ENCODE peak calls at places on chromosomes 13 and 19, in seven cellular contexts. T is mesenchymal stem cell, E is breast epithelium, V is heart right ventricle, W is lower lobe of right lung, P is ascending aorta, U is transverse colon. H is an unnamed sample.

GRCh38 chr13:76764429-76764828 is 121.8 kb downstream of the KCTD12 start:
- DNase-seq in V (peak; percentile 32), P (peak; percentile 85), U (peak; percentile 16), W (peak; percentile 67), T (no peak), E (no peak), H (no peak)

GRCh38 chr19:47673426-47673825 is 39.8 kb upstream of the EHD2 start:
- DNase-seq in U (no peak), E (no peak), T (no peak), V (no peak), P (no peak), W (no peak), H (no peak)

GRCh38 chr19:11324079-11324661 is 15.3 kb downstream of the RAB3D start:
- DNase-seq in P (peak; percentile 88), E (peak; percentile 66), W (peak; percentile 89), U (peak; percentile 81), V (peak; percentile 63), T (peak; percentile 97), H (no peak)

GRCh38 chr19:36041831-36042230 is 9.2 kb upstream of the CLIP3 start:
- DNase-seq in P (no peak), V (no peak), W (no peak), E (no peak), U (no peak), T (peak; percentile 76), H (no peak)

GRCh38 chr13:23469901-23470525 is 36.5 kb upstream of the SACS start:
- DNase-seq in E (no peak), V (no peak), W (no peak), P (no peak), U (no peak), T (no peak), H (no peak)

GRCh38 chr19:35806597-35806996 is 6.0 kb downstream of the PRODH2 start:
- DNase-seq in W (no peak), V (no peak), P (no peak), T (no peak), E (no peak), U (no peak), H (no peak)

GRCh38 chr19:51467864-51468544 is 9.8 kb upstream of the SIGLEC8 start:
- DNase-seq in U (no peak), P (peak; percentile 50), W (no peak), E (peak; percentile 38), T (no peak), V (no peak), H (no peak)

GRCh38 chr13:48975926-48976676 is 389 bp downstream of the FNDC3A start:
- DNase-seq in P (peak; percentile 90), W (peak; percentile 91), T (peak; percentile 89), V (peak; percentile 85), U (peak; percentile 86), E (peak; percentile 69), H (peak; percentile 95)

GRCh38 chr19:13978721-13979191 is 26.4 kb downstream of the DCAF15 start:
- DNase-seq in E (no peak), T (peak; percentile 28), V (no peak), U (no peak), P (no peak), W (no peak), H (no peak)

GRCh38 chr19:35442091-35442490 is 6.0 kb upstream of the FFAR2 start:
- DNase-seq in W (peak; percentile 90), E (no peak), T (peak; percentile 31), U (no peak), P (peak; percentile 76), V (no peak), H (no peak)

GRCh38 chr13:110775576-110775975 is 62.1 kb downstream of the ING1 start:
- DNase-seq in W (no peak), T (no peak), P (no peak), V (no peak), U (no peak), E (no peak), H (peak; percentile 45)

GRCh38 chr13:25906211-25906661 is 145.6 kb downstream of the SHISA2 start:
- DNase-seq in W (no peak), E (no peak), T (no peak), P (no peak), V (no peak), U (no peak), H (no peak)

GRCh38 chr19:1833540-1833939 is 14.7 kb downstream of the REXO1 start:
- DNase-seq in U (no peak), E (no peak), T (no peak), W (no peak), P (no peak), V (no peak), H (no peak)

GRCh38 chr13:97659602-97660001 is 225.6 kb downstream of the RAP2A start:
- DNase-seq in P (no peak), V (no peak), U (no peak), W (no peak), E (no peak), T (peak; percentile 16), H (no peak)

GRCh38 chr19:580274-580835 is 8.0 kb downstream of the BSG start:
- DNase-seq in E (no peak), U (no peak), P (no peak), V (no peak), W (no peak), T (no peak), H (no peak)
- H3K36me3 ChIP-seq in E (no peaks in the 10 kb centered on the region), U (peaks cover 24% of the 10 kb centered on the region), P (peaks cover 39% of the 10 kb centered on the region), V (peaks cover 54% of the 10 kb centered on the region), W (peaks cover 56% of the 10 kb centered on the region), T (peaks cover 28% of the 10 kb centered on the region), H (peaks cover 53% of the 10 kb centered on the region)

GRCh38 chr19:5600797-5601196 is 21.8 kb downstream of the SAFB2 start:
- DNase-seq in W (no peak), P (no peak), V (no peak), E (no peak), U (no peak), T (no peak), H (no peak)
- H3K36me3 ChIP-seq in W (peaks cover 99% of the 10 kb centered on the region), P (peaks cover 83% of the 10 kb centered on the region), V (peaks cover 100% of the 10 kb centered on the region), E (peaks cover 21% of the 10 kb centered on the region), U (peaks cover 84% of the 10 kb centered on the region), T (peaks cover 92% of the 10 kb centered on the region), H (peaks cover 80% of the 10 kb centered on the region)

DNA sequence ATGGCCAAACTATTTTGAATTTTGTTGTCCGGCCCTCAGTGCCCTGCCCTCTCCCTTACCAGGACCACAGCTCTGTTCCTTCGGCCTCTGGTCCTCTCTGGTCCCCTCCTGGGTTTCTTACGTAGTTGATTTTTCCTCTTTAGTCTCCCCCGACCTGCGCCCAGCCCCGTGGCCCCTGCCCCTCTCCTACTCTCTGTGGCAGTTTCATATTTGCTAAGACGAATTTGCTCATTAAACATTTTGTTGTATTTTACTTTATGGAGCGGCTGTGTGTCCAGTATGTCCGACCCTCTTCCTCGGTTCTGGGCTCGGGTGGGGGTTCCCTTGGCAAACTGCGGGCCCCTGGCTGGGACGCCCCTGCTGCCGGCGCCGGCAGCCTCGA is 576 bp upstream of the EPN1 start:
- DNase-seq in E (no peak), V (no peak), U (no peak), P (no peak), W (no peak), T (no peak), H (no peak)
- H3K36me3 ChIP-seq in E (peaks cover 12% of the 10 kb centered on the region), V (peaks cover 48% of the 10 kb centered on the region), U (peaks cover 22% of the 10 kb centered on the region), P (peaks cover 36% of the 10 kb centered on the region), W (peaks cover 58% of the 10 kb centered on the region), T (peaks cover 55% of the 10 kb centered on the region), H (peaks cover 25% of the 10 kb centered on the region)

GRCh38 chr19:40805258-40805868 is 6.4 kb downstream of the EGLN2 start:
- DNase-seq in P (no peak), U (peak; percentile 64), T (no peak), E (no peak), W (no peak), V (no peak), H (no peak)
- H3K36me3 ChIP-seq in P (peaks cover 20% of the 10 kb centered on the region), U (peaks cover 3% of the 10 kb centered on the region), T (peaks cover 84% of the 10 kb centered on the region), E (no peaks in the 10 kb centered on the region), W (peaks cover 92% of the 10 kb centered on the region), V (peaks cover 45% of the 10 kb centered on the region), H (peaks cover 55% of the 10 kb centered on the region)

GRCh38 chr19:49856574-49857021 is 5.6 kb downstream of the PTOV1 start:
- DNase-seq in V (no peak), T (no peak), P (no peak), W (no peak), U (no peak), E (no peak), H (no peak)

GRCh38 chr19:49858591-49858985 is 7.6 kb downstream of the PTOV1 start:
- DNase-seq in E (no peak), W (no peak), V (no peak), U (no peak), T (no peak), P (no peak), H (no peak)

GRCh38 chr19:49857834-49858590 is 7.1 kb downstream of the PTOV1 start:
- DNase-seq in U (no peak), E (no peak), V (no peak), W (no peak), P (no peak), T (no peak), H (no peak)

GRCh38 chr19:49855676-49856573 is 5.0 kb downstream of the PTOV1 start:
- DNase-seq in W (no peak), V (no peak), T (no peak), U (no peak), P (no peak), E (no peak), H (no peak)

DNA sequence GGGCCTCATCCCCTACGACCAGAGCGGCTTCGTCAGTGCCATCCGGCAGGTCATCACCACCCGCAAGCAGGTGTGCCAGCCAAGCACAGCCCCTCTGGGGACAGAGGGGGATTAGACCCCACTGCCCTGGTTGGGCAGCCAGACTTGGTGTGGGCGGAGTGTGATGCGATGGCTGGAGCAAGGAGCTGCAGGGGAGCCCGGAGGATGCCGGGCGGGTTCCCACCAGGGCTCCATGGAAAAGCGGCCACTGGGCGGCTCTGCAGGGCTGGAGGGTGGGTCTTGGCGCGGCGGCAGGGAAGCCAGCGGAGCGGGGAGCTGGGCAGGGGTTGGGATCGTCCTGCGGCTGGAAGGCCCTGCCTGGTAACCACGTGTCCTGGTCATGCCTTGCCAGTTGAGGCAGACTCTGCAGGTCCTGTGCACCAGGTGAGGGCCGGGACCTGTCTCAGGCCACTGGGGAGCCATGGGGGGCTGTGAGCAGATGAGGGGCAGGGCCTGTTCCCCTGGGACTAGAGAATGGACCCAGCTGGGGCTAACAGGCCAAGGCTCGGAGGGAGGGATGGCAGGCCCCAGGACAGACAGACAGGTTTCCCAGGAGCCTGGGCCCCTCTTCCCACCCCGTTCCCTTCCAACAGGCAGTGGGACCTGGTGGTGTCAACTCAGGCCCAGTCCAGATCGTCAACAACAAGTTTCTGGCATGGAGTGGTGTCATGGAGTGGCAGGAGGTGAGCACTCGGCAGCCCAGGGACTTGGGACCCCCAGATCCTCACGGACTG is 6.3 kb downstream of the PTOV1 start:
- DNase-seq in P (no peak), V (no peak), W (no peak), E (no peak), T (no peak), U (no peak), H (no peak)
- H3K36me3 ChIP-seq in P (peaks cover 64% of the 10 kb centered on the region), V (peaks cover 80% of the 10 kb centered on the region), W (peaks cover 73% of the 10 kb centered on the region), E (peaks cover 3% of the 10 kb centered on the region), T (peaks cover 60% of the 10 kb centered on the region), U (peaks cover 3% of the 10 kb centered on the region), H (peaks cover 31% of the 10 kb centered on the region)

GRCh38 chr19:38846097-38846496 is 3.7 kb downstream of the HNRNPL start:
- DNase-seq in T (no peak), V (no peak), W (no peak), P (no peak), U (no peak), E (no peak), H (no peak)
- H3K36me3 ChIP-seq in T (peaks cover 66% of the 10 kb centered on the region), V (peaks cover 68% of the 10 kb centered on the region), W (peaks cover 75% of the 10 kb centered on the region), P (peaks cover 64% of the 10 kb centered on the region), U (peaks cover 66% of the 10 kb centered on the region), E (peaks cover 19% of the 10 kb centered on the region), H (peaks cover 63% of the 10 kb centered on the region)

DNA sequence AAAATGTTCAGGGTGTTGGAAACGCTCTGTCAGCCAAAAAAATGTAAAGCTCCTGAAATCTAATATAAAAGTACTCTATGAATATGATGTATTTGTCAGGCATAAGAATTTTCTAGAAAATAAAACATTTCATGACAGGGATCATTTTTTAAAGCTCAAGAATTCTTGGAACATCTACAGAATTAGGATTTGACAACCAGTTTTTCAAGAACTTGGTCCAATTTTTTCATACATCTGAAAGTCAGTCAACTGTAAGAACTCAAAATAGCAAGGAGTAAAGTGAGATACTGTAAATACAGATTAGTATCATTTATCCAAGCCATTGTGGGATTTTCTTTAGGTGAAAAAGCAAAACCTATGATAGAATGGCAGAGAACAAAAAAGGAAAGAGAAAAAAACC is 41.6 kb upstream of the CLDN10 start:
- DNase-seq in P (no peak), T (no peak), U (no peak), W (no peak), E (no peak), V (no peak), H (no peak)
- H3K36me3 ChIP-seq in P (no peaks in the 10 kb centered on the region), T (no peaks in the 10 kb centered on the region), U (no peaks in the 10 kb centered on the region), W (no peaks in the 10 kb centered on the region), E (no peaks in the 10 kb centered on the region), V (no peaks in the 10 kb centered on the region), H (no peaks in the 10 kb centered on the region)

H was measured in esophagus muscularis mucosa.